ENCODE peak calls at places on chromosome 16, in seven cellular contexts. One of them, this sample, is unnamed.
A peak's percentile ranks its signal among the peaks of the same experiment; 100 is the strongest.

GRCh38 chr16:67879936-67880335 is 4.7 kb upstream of the NRN1L start:
- DNase-seq in choroid plexus epithelial cell: no peak
- DNase-seq in nucleus accumbens: no peak
- DNase-seq in body of pancreas: no peak
- DNase-seq in CD4-positive, alpha-beta T cell: no peak
- DNase-seq in NCI-H1694 treated with DMSO at 0.1 percent for 48 hours: no peak
- DNase-seq in colonic mucosa: no peak
- DNase-seq in this sample: no peak

GRCh38 chr16:69893086-69893485 is 58.0 kb upstream of the CLEC18A start:
- DNase-seq in choroid plexus epithelial cell: no peak
- DNase-seq in nucleus accumbens: no peak
- DNase-seq in body of pancreas: no peak
- DNase-seq in CD4-positive, alpha-beta T cell: no peak
- DNase-seq in NCI-H1694 treated with DMSO at 0.1 percent for 48 hours: no peak
- DNase-seq in colonic mucosa: no peak
- DNase-seq in this sample: no peak

GRCh38 chr16:19284207-19284606 is 1.3 kb upstream of the CLEC19A start:
- DNase-seq in choroid plexus epithelial cell: no peak
- DNase-seq in nucleus accumbens: no peak
- DNase-seq in body of pancreas: peak; percentile 67
- DNase-seq in CD4-positive, alpha-beta T cell: no peak
- DNase-seq in NCI-H1694 treated with DMSO at 0.1 percent for 48 hours: peak; percentile 60
- DNase-seq in colonic mucosa: no peak
- DNase-seq in this sample: peak; percentile 26

GRCh38 chr16:21637032-21637968 is 15.1 kb downstream of the IGSF6 start:
- DNase-seq in choroid plexus epithelial cell: no peak
- DNase-seq in nucleus accumbens: no peak
- DNase-seq in body of pancreas: no peak
- DNase-seq in CD4-positive, alpha-beta T cell: no peak
- DNase-seq in NCI-H1694 treated with DMSO at 0.1 percent for 48 hours: no peak
- DNase-seq in colonic mucosa: no peak
- DNase-seq in this sample: no peak

GRCh38 chr16:12535535-12536411 is 267.9 kb downstream of the CPPED1 start:
- DNase-seq in choroid plexus epithelial cell: peak; percentile 5
- DNase-seq in nucleus accumbens: no peak
- DNase-seq in body of pancreas: no peak
- DNase-seq in CD4-positive, alpha-beta T cell: no peak
- DNase-seq in NCI-H1694 treated with DMSO at 0.1 percent for 48 hours: no peak
- DNase-seq in colonic mucosa: no peak
- DNase-seq in this sample: no peak

GRCh38 chr16:25012525-25012991 is 2.6 kb downstream of the ARHGAP17 start:
- DNase-seq in choroid plexus epithelial cell: peak; percentile 87
- DNase-seq in nucleus accumbens: no peak
- DNase-seq in body of pancreas: no peak
- DNase-seq in CD4-positive, alpha-beta T cell: no peak
- DNase-seq in NCI-H1694 treated with DMSO at 0.1 percent for 48 hours: no peak
- DNase-seq in colonic mucosa: peak; percentile 66
- DNase-seq in this sample: no peak

GRCh38 chr16:17414421-17414820 is 56.3 kb downstream of the XYLT1 start:
- DNase-seq in choroid plexus epithelial cell: no peak
- DNase-seq in nucleus accumbens: no peak
- DNase-seq in body of pancreas: no peak
- DNase-seq in CD4-positive, alpha-beta T cell: no peak
- DNase-seq in NCI-H1694 treated with DMSO at 0.1 percent for 48 hours: no peak
- DNase-seq in colonic mucosa: no peak
- DNase-seq in this sample: no peak

GRCh38 chr16:46620265-46621005 is 744 bp downstream of the SHCBP1 start:
- DNase-seq in choroid plexus epithelial cell: peak; percentile 10
- DNase-seq in nucleus accumbens: no peak
- DNase-seq in body of pancreas: no peak
- DNase-seq in CD4-positive, alpha-beta T cell: no peak
- DNase-seq in NCI-H1694 treated with DMSO at 0.1 percent for 48 hours: no peak
- DNase-seq in colonic mucosa: peak; percentile 49
- DNase-seq in this sample: no peak

This sample was measured in globus pallidus.